ENCODE peak calls at places on chromosomes 12 and 14, in eight cellular contexts. U is fibroblast of lung; N is ovary; C is upper lobe of right lung; P is CD8-positive, alpha-beta memory T cell; X is GM23338; T is K562; W is right lobe of liver. L is an unnamed sample.

GRCh38 chr12:130478786-130479185 is 141.1 kb downstream of the PIWIL1 start:
- DNase-seq in X (no peak), U (no peak), P (no peak), C (no peak), W (no peak), N (no peak), T (no peak), L (no peak)

GRCh38 chr12:46332260-46332659 is 40.3 kb downstream of the SLC38A2 start:
- DNase-seq in U (peak; percentile 75), X (no peak), P (no peak), C (no peak), W (no peak), T (no peak), N (no peak), L (no peak)

GRCh38 chr12:130053641-130054040 is 108.6 kb upstream of the FZD10 start:
- DNase-seq in T (no peak), C (peak; percentile 46), P (no peak), W (no peak), X (peak; percentile 16), N (no peak), U (no peak), L (no peak)

GRCh38 chr12:104177663-104178501 is 37.7 kb upstream of the TXNRD1 start:
- DNase-seq in N (peak; percentile 76), C (peak; percentile 69), W (peak; percentile 50), U (peak; percentile 99), X (no peak), T (peak; percentile 31), P (no peak), L (no peak)

GRCh38 chr14:78162202-78162601 is 8.0 kb upstream of the NRXN3 start:
- DNase-seq in C (no peak), N (no peak), W (no peak), P (no peak), T (no peak), X (no peak), U (no peak), L (no peak)

GRCh38 chr14:38255408-38255672 is 553 bp downstream of the CLEC14A start:
- DNase-seq in U (peak; percentile 48), T (no peak), P (no peak), W (peak; percentile 31), C (peak; percentile 66), N (no peak), X (peak; percentile 74), L (peak; percentile 7)

GRCh38 chr12:132178801-132179401 is 34.6 kb downstream of the NOC4L start:
- DNase-seq in W (peak; percentile 13), T (no peak), U (no peak), P (peak; percentile 32), X (peak; percentile 44), C (no peak), N (no peak), L (peak; percentile 59)

GRCh38 chr12:50052964-50053363 is 4.4 kb upstream of the ASIC1 start:
- DNase-seq in T (no peak), X (no peak), N (no peak), W (no peak), U (no peak), C (no peak), P (no peak), L (no peak)

GRCh38 chr14:104993808-104994591 is 8.4 kb downstream of the CLBA1 start:
- DNase-seq in T (no peak), U (no peak), W (no peak), C (no peak), P (no peak), N (no peak), X (no peak), L (no peak)

GRCh38 chr14:58299665-58300202 is 1.4 kb downstream of the ARID4A start:
- DNase-seq in N (no peak), U (no peak), W (no peak), T (no peak), P (no peak), C (no peak), X (peak; percentile 32), L (no peak)

GRCh38 chr14:84252706-84253105 is 1277.2 kb upstream of the FLRT2 start:
- DNase-seq in P (no peak), N (no peak), C (no peak), X (no peak), T (no peak), W (no peak), U (no peak), L (no peak)

GRCh38 chr14:27557445-27557844 is 959.6 kb upstream of the NOVA1 start:
- DNase-seq in C (no peak), T (no peak), W (no peak), N (no peak), X (no peak), U (no peak), P (no peak), L (no peak)

DNA sequence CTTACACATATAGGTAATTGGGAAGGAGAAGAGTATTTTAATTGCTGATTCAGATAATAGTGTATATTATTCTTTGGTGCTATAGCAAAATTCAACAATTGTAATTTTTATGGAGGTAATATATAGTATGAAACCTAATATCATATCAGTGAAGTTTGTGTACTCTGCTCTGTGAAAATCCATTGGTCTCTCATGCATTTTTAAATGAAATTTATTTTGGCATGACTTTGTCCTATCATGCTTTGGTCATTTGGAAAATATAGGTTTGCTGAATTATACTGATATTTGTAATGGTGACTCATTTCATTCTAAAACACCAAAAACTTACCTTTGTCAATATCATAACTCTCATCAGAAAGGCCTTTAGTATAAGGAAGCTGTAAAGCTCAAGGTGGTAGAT is 962.0 kb upstream of the NOVA1 start:
- DNase-seq in P (no peak), U (no peak), N (no peak), C (no peak), W (no peak), X (no peak), T (no peak), L (no peak)
- H3K4me1 ChIP-seq in P (no peaks in the 10 kb centered on the region), U (no peaks in the 10 kb centered on the region), N (no peaks in the 10 kb centered on the region), C (no peaks in the 10 kb centered on the region), W (no peaks in the 10 kb centered on the region), X (no peaks in the 10 kb centered on the region), T (no peaks in the 10 kb centered on the region), L (no peaks in the 10 kb centered on the region)

GRCh38 chr12:15720299-15720698 is 68.9 kb downstream of the EPS8 start:
- DNase-seq in P (no peak), X (no peak), C (no peak), N (no peak), T (no peak), W (no peak), U (no peak), L (no peak)
- H3K27ac ChIP-seq in P (no peak overlapping the region), X (no peak overlapping the region), C (no peak overlapping the region), N (peak overlapping the region; percentile 64), T (no peak overlapping the region), W (no peak overlapping the region), U (peak overlapping the region; percentile 23), L (no peak overlapping the region)

GRCh38 chr14:36662258-36662542 is 540 bp downstream of the PAX9 start:
- DNase-seq in X (no peak), N (no peak), C (no peak), U (no peak), P (no peak), W (no peak), T (no peak), L (no peak)
- H3K4me1 ChIP-seq in X (peaks cover 56% of the 10 kb centered on the region), N (peaks cover 15% of the 10 kb centered on the region), C (peaks cover 39% of the 10 kb centered on the region), U (no peaks in the 10 kb centered on the region), P (peaks cover 7% of the 10 kb centered on the region), W (peaks cover 25% of the 10 kb centered on the region), T (peaks cover 21% of the 10 kb centered on the region), L (peaks cover 26% of the 10 kb centered on the region)

DNA sequence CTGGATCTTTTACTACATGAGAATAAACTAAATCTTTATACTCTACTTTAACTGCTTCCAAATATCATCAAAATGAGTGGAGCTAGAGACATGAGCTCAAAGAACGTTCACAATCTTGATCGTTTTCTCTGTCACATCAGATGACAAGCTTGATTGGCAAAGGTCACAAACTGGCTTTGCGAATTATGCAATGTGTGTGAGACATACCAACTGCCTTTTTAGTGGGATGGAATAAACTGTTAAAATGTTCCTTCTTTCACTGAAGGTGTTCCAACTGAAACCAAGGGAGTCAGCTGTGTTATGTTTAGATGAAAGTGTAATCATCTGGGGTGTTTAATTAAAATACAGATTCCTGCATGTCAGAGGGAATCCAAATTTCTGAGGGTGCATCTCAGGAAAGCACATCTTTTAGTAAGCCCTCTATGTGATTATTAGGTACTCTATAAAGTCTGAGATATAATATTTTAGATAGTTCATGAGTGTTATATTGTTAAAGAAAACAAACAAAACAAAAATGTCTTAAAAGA is 21.9 kb downstream of the KITLG start:
- DNase-seq in T (no peak), W (no peak), N (no peak), P (no peak), X (no peak), C (no peak), U (no peak), L (no peak)
- H3K27ac ChIP-seq in T (no peak overlapping the region), W (no peak overlapping the region), N (no peak overlapping the region), P (no peak overlapping the region), X (no peak overlapping the region), C (peak overlapping the region; percentile 43), U (no peak overlapping the region), L (no peak overlapping the region)

GRCh38 chr14:61573748-61574513 is 121.4 kb upstream of the HIF1A start:
- DNase-seq in C (no peak), U (no peak), P (no peak), N (no peak), X (no peak), W (no peak), T (no peak), L (no peak)

GRCh38 chr14:61573321-61573720 is 122.0 kb upstream of the HIF1A start:
- DNase-seq in N (no peak), W (no peak), P (no peak), C (no peak), U (no peak), X (no peak), T (no peak), L (no peak)

GRCh38 chr14:61570188-61570960 is 124.9 kb upstream of the HIF1A start:
- DNase-seq in P (no peak), W (no peak), C (no peak), N (no peak), U (no peak), T (no peak), X (no peak), L (no peak)

GRCh38 chr14:61570961-61571299 is 124.4 kb upstream of the HIF1A start:
- DNase-seq in X (no peak), W (no peak), T (no peak), C (no peak), P (no peak), N (no peak), U (no peak), L (no peak)

GRCh38 chr14:61571931-61572330 is 123.4 kb upstream of the HIF1A start:
- DNase-seq in P (no peak), W (no peak), X (no peak), C (no peak), T (no peak), U (no peak), N (no peak), L (no peak)
- H3K4me1 ChIP-seq in P (peaks cover 44% of the 10 kb centered on the region), W (peaks cover 11% of the 10 kb centered on the region), X (peaks cover 22% of the 10 kb centered on the region), C (peaks cover 31% of the 10 kb centered on the region), T (peaks cover 5% of the 10 kb centered on the region), U (peaks cover 26% of the 10 kb centered on the region), N (peaks cover 8% of the 10 kb centered on the region), L (peaks cover 39% of the 10 kb centered on the region)

L was measured in CD4-positive, alpha-beta memory T cell.